ENCODE peak calls at places on chromosomes 7 and 10, in seven cellular contexts. L is astrocyte, W is mesendoderm, S is left ventricle myocardium inferior, D is heart right ventricle, B is esophagus muscularis mucosa, A is iPS DF 6.9. C is an unnamed sample. For H3K27me3 and H3K36me3, the result is how much of the 10 kb centered on the place peaks cover.

GRCh38 chr7:80622531-80622930 is 15.9 kb upstream of the CD36 start:
- DNase-seq in B (no peak), W (no peak), A (no peak), S (no peak), L (peak), D (no peak), C (no peak)

GRCh38 chr10:77144664-77145063 is 492.9 kb downstream of the KCNMA1 start:
- DNase-seq in L (no peak), B (no peak), A (no peak), D (no peak), S (no peak), W (no peak), C (no peak)

GRCh38 chr10:116974442-116975005 is 30.5 kb downstream of the SHTN1 start:
- DNase-seq in D (no peak), W (peak), B (no peak), L (peak), A (no peak), S (no peak), C (peak)

GRCh38 chr10:53090725-53091124 is 318.1 kb upstream of the MBL2 start:
- DNase-seq in D (no peak), A (no peak), L (no peak), W (no peak), B (no peak), S (no peak), C (no peak)

GRCh38 chr10:75334720-75335119 is 66.8 kb downstream of the ZNF503 start:
- DNase-seq in B (no peak), A (no peak), L (no peak), D (no peak), W (no peak), S (no peak), C (no peak)

GRCh38 chr10:128042131-128042610 is 84.1 kb downstream of the MKI67 start:
- DNase-seq in D (no peak), B (no peak), L (no peak), S (no peak), W (no peak), A (no peak), C (no peak)

GRCh38 chr7:105046414-105046813 is 32.4 kb downstream of the KMT2E start:
- DNase-seq in D (no peak), A (no peak), L (peak), S (no peak), W (no peak), B (no peak), C (no peak)

GRCh38 chr10:133350283-133350949 is 3.2 kb downstream of the PRAP1 start:
- DNase-seq in L (no peak), W (no peak), A (no peak), B (no peak), D (no peak), S (peak), C (no peak)

GRCh38 chr10:50636576-50636975 is 12.8 kb upstream of the SGMS1 start:
- DNase-seq in W (no peak), L (peak), A (no peak), D (no peak), S (no peak), B (peak), C (no peak)

GRCh38 chr7:90551036-90551435 is 45.1 kb upstream of the CDK14 start:
- DNase-seq in L (no peak), D (no peak), S (no peak), W (peak), A (no peak), B (no peak), C (no peak)
- H3K27ac ChIP-seq in L (no peak), D (no peak), S (no peak), W (no peak), A (no peak), B (no peak), C (no peak)

DNA sequence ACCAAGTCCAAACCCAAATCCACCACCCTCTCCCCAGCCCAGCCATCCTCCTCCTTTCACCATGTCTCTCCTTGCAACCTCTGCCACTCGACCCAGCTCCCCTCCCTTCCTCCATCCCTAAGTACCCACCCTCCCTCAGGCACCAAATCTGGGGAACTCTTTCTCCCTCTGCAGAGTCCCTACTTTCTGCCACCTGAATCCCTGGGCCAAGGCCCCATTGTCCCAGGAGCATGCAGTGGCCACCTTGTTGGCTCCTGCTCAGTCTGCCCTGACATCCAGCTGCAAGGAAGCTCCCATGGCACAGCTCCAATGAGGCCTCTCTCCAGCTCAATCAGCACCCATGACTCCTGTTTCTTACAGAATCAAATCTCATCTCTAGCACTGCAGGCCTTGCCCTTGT is 5.5 kb upstream of the UNC5B start:
- DNase-seq in B (no peak), S (no peak), W (no peak), D (no peak), A (no peak), L (no peak), C (no peak)
- H3K27me3 ChIP-seq in B (under half), S (under half), W (under half), D (under half), A (under half), L (under half), C (under half)

GRCh38 chr10:4837551-4837950 is 11.5 kb downstream of the AKR1E2 start:
- DNase-seq in S (no peak), A (no peak), D (no peak), B (peak), L (no peak), W (no peak), C (no peak)

GRCh38 chr10:4843525-4844180 is 17.6 kb downstream of the AKR1E2 start:
- DNase-seq in A (no peak), D (no peak), L (no peak), W (no peak), S (no peak), B (peak), C (no peak)

GRCh38 chr10:4838743-4839142 is 12.7 kb downstream of the AKR1E2 start:
- DNase-seq in S (no peak), A (no peak), W (no peak), B (no peak), D (no peak), L (no peak), C (no peak)

GRCh38 chr10:4839353-4839752 is 13.3 kb downstream of the AKR1E2 start:
- DNase-seq in D (no peak), W (no peak), A (no peak), S (no peak), B (peak), L (no peak), C (no peak)

GRCh38 chr10:4840151-4840550 is 14.1 kb downstream of the AKR1E2 start:
- DNase-seq in D (no peak), B (peak), S (no peak), W (no peak), A (no peak), L (no peak), C (no peak)
- H3K36me3 ChIP-seq in D (under half), B (half or more), S (half or more), W (under half), A (under half), L (under half), C (under half)

DNA sequence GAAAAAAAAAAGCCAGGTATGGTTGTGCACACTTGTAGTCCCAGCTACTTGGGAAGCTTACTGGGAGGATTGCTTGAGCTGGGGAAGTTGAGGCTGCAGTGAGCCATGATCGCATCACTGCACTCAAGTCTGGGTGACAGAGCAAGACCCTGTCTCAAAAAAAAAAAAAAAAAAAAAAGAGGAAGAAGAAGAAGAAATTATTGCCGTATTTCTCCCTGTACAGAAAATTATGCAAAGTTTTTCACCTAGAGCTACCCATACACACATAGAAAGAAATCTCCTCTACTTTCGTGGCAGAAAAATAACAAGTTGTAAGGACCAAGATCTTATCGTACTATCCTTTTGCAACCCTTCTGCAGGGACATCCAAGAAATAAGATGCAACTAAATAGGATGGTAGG is 25.5 kb downstream of the AKR1B1 start:
- DNase-seq in D (no peak), W (no peak), S (no peak), L (no peak), A (no peak), B (no peak), C (no peak)
- H3K27ac ChIP-seq in D (no peak), W (no peak), S (no peak), L (no peak), A (no peak), B (no peak), C (no peak)

GRCh38 chr7:132574281-132574680 is 2.0 kb downstream of the PLXNA4 start:
- DNase-seq in B (no peak), S (no peak), A (no peak), L (no peak), D (no peak), W (no peak), C (no peak)
- H3K27me3 ChIP-seq in B (under half), S (half or more), A (half or more), L (under half), D (under half), W (half or more), C (half or more)

GRCh38 chr10:13705526-13706169 is 118.9 kb downstream of the PRPF18 start:
- DNase-seq in S (peak), D (peak), B (no peak), W (no peak), A (no peak), L (no peak), C (no peak)

GRCh38 chr10:13703101-13703818 is 116.5 kb downstream of the PRPF18 start:
- DNase-seq in A (no peak), S (no peak), L (no peak), B (no peak), D (no peak), W (no peak), C (no peak)

GRCh38 chr10:13704969-13705368 is 118.2 kb downstream of the PRPF18 start:
- DNase-seq in L (no peak), D (no peak), A (no peak), W (no peak), B (no peak), S (no peak), C (no peak)

GRCh38 chr10:13706175-13706574 is 119.4 kb downstream of the PRPF18 start:
- DNase-seq in S (no peak), D (no peak), B (no peak), L (no peak), A (no peak), W (no peak), C (no peak)

GRCh38 chr10:13703997-13704536 is 117.3 kb downstream of the PRPF18 start:
- DNase-seq in L (no peak), W (no peak), A (no peak), D (no peak), S (no peak), B (no peak), C (no peak)
- H3K36me3 ChIP-seq in L (under half), W (under half), A (under half), D (under half), S (under half), B (under half), C (half or more)

GRCh38 chr7:6257602-6258001 is 14.8 kb downstream of the CYTH3 start:
- DNase-seq in L (no peak), A (no peak), W (no peak), S (no peak), B (no peak), D (no peak), C (no peak)

GRCh38 chr7:6258440-6259182 is 13.8 kb downstream of the CYTH3 start:
- DNase-seq in L (peak), S (no peak), W (peak), B (no peak), A (no peak), D (no peak), C (peak)

GRCh38 chr7:6259257-6259656 is 13.2 kb downstream of the CYTH3 start:
- DNase-seq in A (no peak), B (no peak), S (no peak), D (no peak), W (no peak), L (no peak), C (no peak)

GRCh38 chr7:6254891-6255290 is 17.5 kb downstream of the CYTH3 start:
- DNase-seq in S (no peak), L (no peak), A (no peak), D (no peak), B (no peak), W (no peak), C (no peak)

GRCh38 chr7:6256709-6257535 is 15.5 kb downstream of the CYTH3 start:
- DNase-seq in L (peak), A (no peak), S (peak), D (peak), B (no peak), W (no peak), C (peak)
- H3K27ac ChIP-seq in L (peak), A (no peak), S (peak), D (peak), B (peak), W (no peak), C (peak)